ENCODE peak calls at places on chromosome 19, in eight cellular contexts. R, N, F, K, E, L, V and J are unnamed samples.

GRCh38 chr19:56667311-56667870 is 4.2 kb downstream of the ZNF835 start:
- DNase-seq in F (no peak), L (no peak), V (no peak), N (no peak), R (no peak), E (no peak), K (no peak), J (no peak)

GRCh38 chr19:49361438-49362047 is 673 bp downstream of the TEAD2 start:
- DNase-seq in R (peak; percentile 80), N (no peak), F (peak; percentile 73), V (peak; percentile 56), L (peak; percentile 90), K (peak; percentile 75), E (peak; percentile 82), J (peak; percentile 56)

GRCh38 chr19:15469513-15470297 is 5.4 kb upstream of the RASAL3 start:
- DNase-seq in R (no peak), K (peak; percentile 40), E (no peak), F (peak; percentile 59), V (no peak), L (peak; percentile 32), N (no peak), J (no peak)

GRCh38 chr19:41095703-41096102 is 7.5 kb downstream of the CYP2A13 start:
- DNase-seq in E (no peak), K (no peak), N (no peak), L (no peak), F (no peak), R (no peak), V (no peak), J (no peak)

GRCh38 chr19:57850553-57851017 is 926 bp downstream of the ZNF587 start:
- DNase-seq in E (peak; percentile 82), K (peak; percentile 63), V (no peak), R (peak; percentile 31), N (peak; percentile 36), L (peak; percentile 56), F (peak; percentile 52), J (peak; percentile 20)

GRCh38 chr19:27971071-27971470 is 1241.9 kb downstream of the UQCRFS1 start:
- DNase-seq in V (no peak), R (no peak), L (peak; percentile 86), K (peak; percentile 13), F (peak; percentile 53), N (no peak), E (peak; percentile 88), J (no peak)

GRCh38 chr19:41537789-41538188 is 38.2 kb upstream of the CEACAM21 start:
- DNase-seq in L (no peak), F (no peak), V (no peak), E (no peak), N (no peak), K (peak; percentile 51), R (peak; percentile 22), J (peak; percentile 48)

GRCh38 chr19:45854167-45854778 is 8.7 kb downstream of the SYMPK start:
- DNase-seq in E (no peak), V (no peak), R (no peak), L (no peak), K (no peak), N (no peak), F (no peak), J (no peak)

GRCh38 chr19:35265126-35265995 is 3.4 kb upstream of the USF2 start:
- DNase-seq in V (no peak), N (no peak), R (no peak), K (peak; percentile 40), F (peak; percentile 22), E (no peak), L (no peak), J (no peak)

GRCh38 chr19:1658446-1659433 is 6.3 kb upstream of the TCF3 start:
- DNase-seq in E (no peak), V (no peak), R (no peak), F (peak; percentile 26), N (no peak), K (no peak), L (no peak), J (no peak)

GRCh38 chr19:38831142-38831605 is 420 bp downstream of the ECH1 start:
- DNase-seq in L (peak; percentile 56), N (no peak), F (peak; percentile 56), V (no peak), E (peak; percentile 98), R (peak; percentile 95), K (peak; percentile 96), J (peak; percentile 62)

GRCh38 chr19:47156861-47157454 is 26.3 kb downstream of the SAE1 start:
- DNase-seq in V (no peak), E (peak; percentile 78), R (no peak), F (no peak), K (no peak), L (no peak), N (no peak), J (no peak)

GRCh38 chr19:3270908-3271307 is 46.4 kb downstream of the CELF5 start:
- DNase-seq in V (peak; percentile 26), E (peak; percentile 42), L (peak; percentile 90), R (peak; percentile 45), K (peak; percentile 73), F (peak; percentile 53), N (no peak), J (peak; percentile 58)

GRCh38 chr19:50861496-50862286 is 7.0 kb downstream of the KLK3 start:
- DNase-seq in K (no peak), F (no peak), R (no peak), N (no peak), L (no peak), V (no peak), E (no peak), J (no peak)

GRCh38 chr19:44050740-44051653 is 839 bp upstream of the ZNF223 start:
- DNase-seq in L (no peak), F (peak; percentile 37), V (no peak), N (no peak), E (peak; percentile 2), K (peak; percentile 41), R (no peak), J (no peak)

GRCh38 chr19:16397791-16398529 is 73.3 kb downstream of the KLF2 start:
- DNase-seq in F (no peak), K (peak; percentile 71), V (no peak), N (no peak), L (no peak), R (no peak), E (peak; percentile 63), J (no peak)

GRCh38 chr19:35913589-35913988 is 5.5 kb upstream of the TYROBP start:
- DNase-seq in V (no peak), E (peak; percentile 60), K (peak; percentile 73), N (no peak), F (no peak), L (no peak), R (peak; percentile 80), J (peak; percentile 15)

GRCh38 chr19:43776285-43776684 is 4.5 kb downstream of the KCNN4 start:
- DNase-seq in K (no peak), R (no peak), N (no peak), L (no peak), F (no peak), V (no peak), E (no peak), J (peak; percentile 47)

GRCh38 chr19:750640-751423 is at the start of gene MISP:
- DNase-seq in F (no peak), K (no peak), L (no peak), E (no peak), V (no peak), N (no peak), R (no peak), J (no peak)

GRCh38 chr19:35558400-35559280 is 4.8 kb downstream of the ATP4A start:
- DNase-seq in F (no peak), L (no peak), K (no peak), R (no peak), V (no peak), E (no peak), N (no peak), J (no peak)

GRCh38 chr19:4284176-4284958 is 5.3 kb downstream of the SHD start:
- DNase-seq in K (peak; percentile 27), F (peak; percentile 94), L (peak; percentile 87), R (no peak), N (no peak), E (no peak), V (peak; percentile 77), J (peak; percentile 64)
- H2AFZ ChIP-seq in K (no peak overlapping the region), F (peak overlapping the region; percentile 93), L (peak overlapping the region; percentile 76), R (peak overlapping the region; percentile 10), N (no peak overlapping the region), E (no peak overlapping the region), V (peak overlapping the region; percentile 61), J (no peak overlapping the region)

DNA sequence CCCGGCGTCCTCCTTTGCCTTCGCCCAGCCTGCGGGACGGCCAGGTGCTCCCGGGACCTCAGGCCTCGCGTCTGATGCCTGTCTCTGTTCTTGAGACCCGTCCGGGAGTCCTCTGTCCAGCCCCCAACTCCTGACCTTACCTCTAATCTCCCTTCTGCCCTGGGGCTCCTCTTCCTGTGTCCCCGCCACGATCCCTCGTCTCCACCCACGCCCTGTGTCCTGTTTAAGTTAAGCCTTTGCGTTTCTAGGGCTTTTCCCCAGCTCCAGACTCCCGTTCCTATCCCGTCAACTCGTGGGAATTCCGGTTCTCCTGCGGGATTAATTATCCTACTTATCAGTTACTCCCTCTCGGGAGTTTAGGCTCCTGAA is 686 bp downstream of the LENG8 start:
- DNase-seq in E (peak; percentile 28), R (peak; percentile 37), V (no peak), N (no peak), L (no peak), K (peak; percentile 78), F (no peak), J (no peak)
- H2AFZ ChIP-seq in E (no peak overlapping the region), R (peak overlapping the region; percentile 100), V (no peak overlapping the region), N (no peak overlapping the region), L (no peak overlapping the region), K (no peak overlapping the region), F (no peak overlapping the region), J (no peak overlapping the region)

DNA sequence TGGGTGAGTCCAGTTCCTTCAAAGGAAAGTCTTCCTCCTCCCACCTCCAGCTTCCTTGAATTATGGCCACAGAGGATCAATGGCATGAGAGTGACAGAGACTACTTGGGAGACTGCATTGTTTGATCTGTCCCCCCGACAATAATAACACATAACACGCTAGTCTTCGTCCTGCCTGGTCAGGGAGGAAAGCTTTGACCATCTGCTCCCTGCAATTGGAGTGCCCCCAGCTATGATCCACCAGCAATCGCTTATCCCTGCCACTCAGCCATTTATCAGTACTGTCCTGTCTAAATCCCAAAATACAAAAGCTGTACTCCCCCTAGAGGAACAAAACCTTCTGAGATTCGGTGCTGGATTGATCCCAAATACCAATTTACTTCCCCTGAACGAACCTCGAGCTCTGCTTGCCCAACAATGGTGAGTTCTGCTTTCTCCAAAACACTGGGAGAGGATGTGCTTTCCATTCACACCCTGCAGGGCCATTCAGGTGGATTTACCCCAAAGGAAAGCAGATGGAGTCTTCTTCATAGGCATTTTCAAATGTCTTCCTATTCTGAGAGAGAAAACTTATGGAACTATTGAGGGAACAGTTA is 466.7 kb downstream of the TSHZ3 start:
- DNase-seq in K (no peak), N (no peak), L (peak; percentile 31), V (no peak), R (no peak), E (no peak), F (peak; percentile 11), J (no peak)
- H2AFZ ChIP-seq in K (no peak overlapping the region), N (no peak overlapping the region), L (no peak overlapping the region), V (no peak overlapping the region), R (no peak overlapping the region), E (no peak overlapping the region), F (no peak overlapping the region), J (no peak overlapping the region)

GRCh38 chr19:6766357-6767080 is 716 bp downstream of the SH2D3A start:
- DNase-seq in N (no peak), E (no peak), V (no peak), L (no peak), R (no peak), K (no peak), F (peak; percentile 35), J (peak; percentile 39)
- H2AFZ ChIP-seq in N (no peak overlapping the region), E (no peak overlapping the region), V (no peak overlapping the region), L (peak overlapping the region; percentile 68), R (peak overlapping the region; percentile 52), K (no peak overlapping the region), F (no peak overlapping the region), J (peak overlapping the region; percentile 76)